ENCODE peak calls at places on chromosomes 12 and 14, in five cellular contexts. S, U, A, Q and B are unnamed samples.
A peak's percentile ranks its signal among the peaks of the same experiment; 100 is the strongest.

GRCh38 chr14:50015708-50016107 is 100.7 kb downstream of the VCPKMT start:
- DNase-seq in S (no peak), U (no peak), A (no peak), Q (no peak), B (no peak)

GRCh38 chr12:77601069-77601468 is 229.6 kb upstream of the NAV3 start:
- DNase-seq in S (no peak), U (no peak), A (no peak), Q (no peak), B (no peak)

GRCh38 chr14:73758392-73759182 is 44.4 kb upstream of the PNMA1 start:
- DNase-seq in S (peak; percentile 75), U (peak; percentile 61), A (peak; percentile 92), Q (peak; percentile 90), B (no peak)

GRCh38 chr12:50785406-50785805 is 21.5 kb downstream of the ATF1 start:
- DNase-seq in S (no peak), U (no peak), A (no peak), Q (no peak), B (no peak)

GRCh38 chr14:93648440-93649168 is 139.7 kb downstream of the PRIMA1 start:
- DNase-seq in S (no peak), U (no peak), A (no peak), Q (no peak), B (no peak)

GRCh38 chr12:6944381-6945186 is 762 bp downstream of the C12orf57 start:
- DNase-seq in S (peak; percentile 97), U (peak; percentile 94), A (peak; percentile 92), Q (no peak), B (peak; percentile 97)

GRCh38 chr12:57889541-57889989 is 43.0 kb upstream of the CTDSP2 start:
- DNase-seq in S (peak; percentile 92), U (peak; percentile 76), A (no peak), Q (no peak), B (peak; percentile 93)

GRCh38 chr12:67042697-67043131 is 226.4 kb upstream of the CAND1 start:
- DNase-seq in S (no peak), U (no peak), A (no peak), Q (no peak), B (no peak)

GRCh38 chr12:78880078-78880477 is 15.5 kb downstream of the SYT1 start:
- DNase-seq in S (no peak), U (no peak), A (no peak), Q (no peak), B (no peak)

GRCh38 chr14:80805136-80805535 is 136.4 kb downstream of the CEP128 start:
- DNase-seq in S (no peak), U (no peak), A (no peak), Q (no peak), B (no peak)

GRCh38 chr12:3107071-3107583 is 29.9 kb downstream of the TSPAN9 start:
- DNase-seq in S (no peak), U (no peak), A (no peak), Q (peak; percentile 63), B (no peak)

GRCh38 chr14:101073598-101073965 is 170.1 kb upstream of the RTL1 start:
- DNase-seq in S (peak; percentile 23), U (no peak), A (no peak), Q (no peak), B (no peak)

GRCh38 chr14:30283822-30284446 is 275.0 kb upstream of the G2E3 start:
- DNase-seq in S (no peak), U (no peak), A (no peak), Q (peak; percentile 77), B (no peak)

GRCh38 chr12:9115731-9116689 is at the start of gene A2M:
- DNase-seq in S (no peak), U (no peak), A (no peak), Q (no peak), B (no peak)

GRCh38 chr14:70808402-70809237 is 693 bp downstream of the MAP3K9 start:
- DNase-seq in S (no peak), U (peak; percentile 21), A (peak; percentile 80), Q (peak; percentile 73), B (no peak)

GRCh38 chr12:67420506-67420905 is 151.3 kb downstream of the CAND1 start:
- DNase-seq in S (no peak), U (no peak), A (no peak), Q (no peak), B (no peak)

GRCh38 chr12:19409376-19409775 is 29.9 kb upstream of the AEBP2 start:
- DNase-seq in S (no peak), U (no peak), A (no peak), Q (no peak), B (no peak)

GRCh38 chr14:69287096-69287991 is 27.4 kb downstream of the GALNT16 start:
- DNase-seq in S (peak; percentile 60), U (no peak), A (no peak), Q (peak; percentile 50), B (no peak)

GRCh38 chr14:64566651-64567122 is 16.9 kb downstream of the PPP1R36 start:
- DNase-seq in S (no peak), U (no peak), A (no peak), Q (no peak), B (no peak)

GRCh38 chr12:848519-849191 is 96.3 kb downstream of the WNK1 start:
- DNase-seq in S (no peak), U (no peak), A (no peak), Q (no peak), B (no peak)

GRCh38 chr12:76284816-76285750 is 63.1 kb downstream of the BBS10 start:
- DNase-seq in S (no peak), U (no peak), A (no peak), Q (no peak), B (no peak)

GRCh38 chr12:117583092-117583491 is 221.7 kb upstream of the NOS1 start:
- DNase-seq in S (no peak), U (no peak), A (no peak), Q (no peak), B (no peak)

GRCh38 chr12:117583677-117584076 is 222.3 kb upstream of the NOS1 start:
- DNase-seq in S (no peak), U (no peak), A (no peak), Q (no peak), B (no peak)

GRCh38 chr12:117590386-117590785 is 229.0 kb upstream of the NOS1 start:
- DNase-seq in S (no peak), U (no peak), A (no peak), Q (no peak), B (no peak)

GRCh38 chr12:117590999-117591398 is 229.6 kb upstream of the NOS1 start:
- DNase-seq in S (no peak), U (no peak), A (no peak), Q (no peak), B (no peak)

DNA sequence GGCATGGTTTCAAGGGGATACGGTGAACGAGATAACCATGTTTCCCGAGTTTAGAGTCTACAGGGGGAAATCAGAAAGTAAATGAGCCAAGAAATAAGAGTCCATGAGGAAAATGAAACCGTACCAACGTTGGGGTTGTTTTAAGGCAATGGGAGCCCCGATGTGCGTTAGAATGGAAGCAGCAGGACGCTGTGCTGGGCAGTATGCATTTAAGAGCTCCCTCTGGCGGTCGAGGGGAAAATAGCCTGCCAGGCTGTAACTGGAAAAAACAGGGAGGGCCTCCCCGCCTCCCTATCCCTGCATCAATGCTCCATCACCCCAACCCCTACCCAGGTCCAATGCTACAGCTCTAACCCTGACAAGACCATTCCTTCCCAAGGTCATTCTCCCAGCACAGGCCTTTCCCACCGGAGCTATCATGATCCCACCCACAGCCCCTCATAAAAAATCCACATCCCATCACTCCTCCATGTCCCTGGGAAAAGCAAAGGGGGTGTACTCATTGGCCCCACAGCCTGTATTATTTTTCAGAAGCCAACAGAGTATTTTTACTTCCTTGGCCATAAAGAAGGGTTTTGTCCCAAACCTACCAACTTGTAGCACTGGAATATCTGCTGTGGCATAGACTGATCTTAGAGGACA is 226.3 kb upstream of the NOS1 start:
- DNase-seq in S (no peak), U (peak; percentile 36), A (no peak), Q (peak; percentile 89), B (no peak)
- H3K4me3 ChIP-seq in S (no peak overlapping the region), U (no peak overlapping the region), A (no peak overlapping the region), Q (no peak overlapping the region), B (no peak overlapping the region)

GRCh38 chr14:37623552-37623951 is 28.1 kb downstream of the TTC6 start:
- DNase-seq in S (no peak), U (no peak), A (peak; percentile 94), Q (no peak), B (no peak)

GRCh38 chr14:37620856-37621255 is 25.4 kb downstream of the TTC6 start:
- DNase-seq in S (no peak), U (no peak), A (no peak), Q (no peak), B (no peak)

GRCh38 chr14:37625597-37626595 is 30.5 kb downstream of the TTC6 start:
- DNase-seq in S (no peak), U (no peak), A (no peak), Q (no peak), B (no peak)

GRCh38 chr14:37623971-37624370 is 28.5 kb downstream of the TTC6 start:
- DNase-seq in S (no peak), U (no peak), A (no peak), Q (no peak), B (no peak)

GRCh38 chr14:37622231-37622923 is 26.9 kb downstream of the TTC6 start:
- DNase-seq in S (no peak), U (no peak), A (no peak), Q (peak; percentile 76), B (no peak)
- TF ChIP-seq CTCF in S (no peak), U (no peak), A (no peak), Q (no peak), B (no peak)

DNA sequence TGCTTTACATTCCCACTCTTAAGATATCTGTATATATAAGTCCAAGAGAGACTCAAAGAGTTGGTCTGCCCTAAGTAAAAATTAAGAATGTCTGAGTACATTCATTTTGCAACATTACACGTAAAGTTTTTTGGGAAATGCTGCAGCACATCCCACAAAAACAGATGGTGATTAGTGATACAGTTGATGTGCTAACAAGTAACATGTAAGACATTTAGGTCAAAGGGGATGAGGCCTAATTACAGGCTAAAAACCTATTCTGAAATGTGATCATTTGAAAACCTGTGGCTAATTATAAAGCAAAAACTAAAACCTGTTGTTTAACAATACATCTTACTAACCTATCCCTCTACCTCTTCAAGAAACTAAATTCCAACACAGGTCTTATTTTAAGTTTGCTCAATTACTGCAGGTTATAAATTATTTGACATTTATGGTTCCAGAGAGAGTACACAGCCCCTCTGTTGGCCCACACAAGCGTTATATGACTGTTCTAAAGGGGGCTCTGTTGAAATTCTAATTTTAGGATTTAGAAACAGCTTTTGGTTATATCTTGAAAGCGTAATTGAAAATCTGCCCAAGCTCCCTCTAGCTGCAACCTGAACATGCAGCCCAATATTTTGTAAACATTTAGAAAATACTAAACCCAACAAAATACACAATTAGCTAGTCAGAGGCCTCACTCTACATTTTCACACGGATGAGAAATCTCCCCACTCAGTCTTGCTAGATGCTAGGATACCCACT is 42.9 kb downstream of the BRAP start:
- DNase-seq in S (no peak), U (no peak), A (no peak), Q (no peak), B (no peak)
- H3K27ac ChIP-seq in S (peak overlapping the region; percentile 13), U (peak overlapping the region; percentile 16), A (no peak overlapping the region), Q (no peak overlapping the region), B (peak overlapping the region; percentile 46)

GRCh38 chr14:34098045-34098984 is 147.4 kb upstream of the EGLN3 start:
- DNase-seq in S (no peak), U (no peak), A (no peak), Q (peak; percentile 47), B (no peak)

GRCh38 chr14:34099630-34100029 is 148.8 kb upstream of the EGLN3 start:
- DNase-seq in S (no peak), U (no peak), A (no peak), Q (no peak), B (no peak)

GRCh38 chr14:34094384-34094783 is 143.5 kb upstream of the EGLN3 start:
- DNase-seq in S (no peak), U (no peak), A (no peak), Q (no peak), B (no peak)

GRCh38 chr14:34103176-34103575 is 152.3 kb upstream of the EGLN3 start:
- DNase-seq in S (no peak), U (no peak), A (no peak), Q (no peak), B (no peak)

GRCh38 chr14:34098985-34099349 is 148.1 kb upstream of the EGLN3 start:
- DNase-seq in S (no peak), U (no peak), A (no peak), Q (no peak), B (no peak)
- H3K4me3 ChIP-seq in S (no peak overlapping the region), U (no peak overlapping the region), A (no peak overlapping the region), Q (no peak overlapping the region), B (no peak overlapping the region)